ENCODE peak calls at places on chromosome 18, in eight cellular contexts. Q is transverse colon, N is HCT116, A is H1, L is ovary, K is lower leg skin, E is tibial nerve, T is stomach. H is an unnamed sample.

GRCh38 chr18:76354348-76354747 is 140.7 kb downstream of the ZNF516 start:
- DNase-seq in Q (no peak), N (no peak), A (no peak), L (peak; percentile 60), K (no peak), E (no peak), T (no peak), H (no peak)

GRCh38 chr18:71665131-71665530 is 879.0 kb downstream of the CBLN2 start:
- DNase-seq in Q (no peak), N (no peak), A (no peak), L (no peak), K (no peak), E (no peak), T (no peak), H (peak; percentile 0)

GRCh38 chr18:32049393-32050161 is 31.0 kb downstream of the RNF125 start:
- DNase-seq in Q (peak; percentile 55), N (no peak), A (no peak), L (no peak), K (no peak), E (peak; percentile 38), T (peak; percentile 34), H (no peak)

GRCh38 chr18:76923485-76924085 is 101.2 kb downstream of the ZNF236 start:
- DNase-seq in Q (peak; percentile 20), N (peak; percentile 34), A (peak; percentile 15), L (no peak), K (no peak), E (no peak), T (no peak), H (no peak)

GRCh38 chr18:26470011-26470637 is 78.2 kb downstream of the KCTD1 start:
- DNase-seq in Q (no peak), N (no peak), A (no peak), L (no peak), K (no peak), E (no peak), T (no peak), H (no peak)

GRCh38 chr18:50341443-50341842 is 33.4 kb upstream of the SKA1 start:
- DNase-seq in Q (no peak), N (no peak), A (no peak), L (no peak), K (no peak), E (no peak), T (no peak), H (no peak)

GRCh38 chr18:12645751-12646203 is 12.1 kb downstream of the SPIRE1 start:
- DNase-seq in Q (no peak), N (no peak), A (no peak), L (no peak), K (no peak), E (no peak), T (peak; percentile 36), H (no peak)

GRCh38 chr18:13520741-13521140 is 205.6 kb downstream of the FAM210A start:
- DNase-seq in Q (no peak), N (no peak), A (no peak), L (no peak), K (peak; percentile 65), E (no peak), T (no peak), H (no peak)

GRCh38 chr18:5582849-5583667 is 39.3 kb upstream of the EPB41L3 start:
- DNase-seq in Q (no peak), N (no peak), A (no peak), L (no peak), K (no peak), E (no peak), T (no peak), H (peak; percentile 22)

GRCh38 chr18:25349926-25350560 is 1.9 kb downstream of the ZNF521 start:
- DNase-seq in Q (no peak), N (no peak), A (no peak), L (peak; percentile 76), K (peak; percentile 88), E (no peak), T (no peak), H (no peak)

GRCh38 chr18:3493501-3494244 is 43.7 kb downstream of the TGIF1 start:
- DNase-seq in Q (no peak), N (no peak), A (no peak), L (no peak), K (no peak), E (no peak), T (no peak), H (peak; percentile 26)
- TF ChIP-seq POLR2A in Q (no peak), N (no peak), A (no peak), L (no peak), K (no peak), E (no peak), T (no peak), H (no peak)

GRCh38 chr18:63320041-63320689 is 596 bp upstream of the BCL2 start:
- DNase-seq in Q (peak; percentile 90), N (peak; percentile 29), A (no peak), L (peak; percentile 84), K (peak; percentile 96), E (peak; percentile 80), T (peak; percentile 75), H (peak; percentile 60)
- TF ChIP-seq POLR2A in Q (peak; percentile 28), N (no peak), A (no peak), L (no peak), K (no peak), E (peak; percentile 42), T (no peak), H (no peak)

GRCh38 chr18:34542625-34543024 is 167.5 kb upstream of the DTNA start:
- DNase-seq in Q (no peak), N (no peak), A (no peak), L (no peak), K (no peak), E (no peak), T (no peak), H (no peak)

GRCh38 chr18:34544930-34545329 is 165.2 kb upstream of the DTNA start:
- DNase-seq in Q (no peak), N (no peak), A (no peak), L (no peak), K (no peak), E (no peak), T (no peak), H (no peak)

GRCh38 chr18:34540897-34541296 is 169.2 kb upstream of the DTNA start:
- DNase-seq in Q (no peak), N (no peak), A (no peak), L (no peak), K (no peak), E (no peak), T (no peak), H (no peak)

GRCh38 chr18:34543940-34544339 is 166.2 kb upstream of the DTNA start:
- DNase-seq in Q (no peak), N (no peak), A (no peak), L (no peak), K (no peak), E (no peak), T (no peak), H (no peak)

DNA sequence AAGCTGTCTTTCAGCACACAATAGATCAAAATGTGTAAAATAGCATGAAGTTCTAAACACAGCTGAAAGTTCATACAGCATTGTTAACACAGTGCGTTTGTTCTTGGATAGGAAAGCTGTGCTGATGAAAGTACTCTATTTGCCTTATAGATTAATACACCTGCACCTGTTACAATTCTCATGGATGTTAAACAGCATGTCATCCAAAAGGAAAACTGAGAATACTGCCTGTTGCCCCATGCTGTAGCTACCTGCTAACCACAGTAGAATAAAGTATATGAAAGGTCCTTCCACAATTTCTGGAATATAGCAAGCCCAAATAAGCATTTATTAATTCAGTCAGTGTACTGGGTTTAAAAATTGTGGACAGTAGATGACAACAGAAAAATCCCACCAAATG is 166.7 kb upstream of the DTNA start:
- DNase-seq in Q (no peak), N (no peak), A (no peak), L (no peak), K (no peak), E (no peak), T (no peak), H (no peak)
- TF ChIP-seq POLR2A in Q (no peak), N (no peak), A (no peak), L (no peak), K (no peak), E (no peak), T (no peak), H (no peak)

DNA sequence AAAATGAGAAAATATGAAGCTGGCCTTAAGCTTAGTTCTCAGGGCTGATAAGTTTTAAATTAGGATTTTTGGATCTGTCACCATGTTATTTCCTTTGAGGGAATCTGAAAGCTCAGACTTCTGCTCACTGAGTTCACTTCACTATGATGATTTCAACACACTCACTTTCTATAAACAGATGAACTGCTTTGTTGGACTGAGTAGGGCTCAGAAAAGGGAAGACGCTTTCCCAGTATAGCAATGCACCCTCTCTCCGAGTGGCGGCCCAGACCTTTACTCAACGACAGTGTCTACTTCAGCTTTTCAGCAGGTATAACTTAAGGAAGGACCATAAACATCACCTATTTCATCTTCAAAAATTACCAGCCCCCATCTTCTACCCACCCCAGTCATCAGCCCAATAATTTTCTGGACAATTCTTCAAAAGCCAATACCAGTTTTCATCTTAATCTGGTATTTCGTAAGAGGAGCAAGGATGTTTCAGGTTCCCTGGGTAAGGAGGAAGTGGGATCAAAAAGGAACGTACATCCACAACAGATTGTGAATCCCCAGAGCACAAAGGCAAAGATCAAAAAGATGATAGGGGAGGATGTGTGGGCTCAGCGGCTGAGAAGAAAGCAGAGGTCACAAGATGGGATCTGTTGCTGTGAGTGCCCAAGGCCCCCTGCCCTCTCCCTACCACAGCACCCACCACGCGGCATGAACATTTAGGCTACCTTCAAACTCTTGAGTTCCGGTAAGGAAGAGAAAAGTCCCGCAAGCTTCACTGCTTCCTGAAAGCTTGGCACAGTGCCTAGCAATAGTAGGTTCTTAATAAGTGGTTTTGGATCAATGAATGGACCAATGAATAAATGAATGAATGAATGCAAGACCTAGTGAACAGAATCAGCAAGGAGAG is 41.9 kb downstream of the LPIN2 start:
- DNase-seq in Q (no peak), N (no peak), A (no peak), L (no peak), K (no peak), E (no peak), T (no peak), H (no peak)
- TF ChIP-seq POLR2A in Q (no peak), N (no peak), A (no peak), L (no peak), K (no peak), E (peak; percentile 16), T (no peak), H (no peak)